ENCODE peak calls at places on chromosomes 5 and 9, in nine cellular contexts. One of them, this sample, is unnamed.

GRCh38 chr5:97644896-97645295 is 461.8 kb upstream of the RIOK2 start:
- DNase-seq in Kasumi-1: no peak
- DNase-seq in activated gamma-delta T cell: no peak
- DNase-seq in heart left ventricle: no peak
- DNase-seq in substantia nigra: no peak
- DNase-seq in omental fat pad: no peak
- DNase-seq in hypothalamus: no peak
- DNase-seq in PC-9: no peak
- DNase-seq in H9: no peak
- DNase-seq in this sample: no peak

GRCh38 chr5:72268753-72269410 is 51.2 kb downstream of the MRPS27 start:
- DNase-seq in Kasumi-1: peak
- DNase-seq in activated gamma-delta T cell: no peak
- DNase-seq in heart left ventricle: peak
- DNase-seq in substantia nigra: no peak
- DNase-seq in omental fat pad: no peak
- DNase-seq in hypothalamus: no peak
- DNase-seq in PC-9: peak
- DNase-seq in H9: peak
- DNase-seq in this sample: no peak

GRCh38 chr9:129549139-129549538 is 71.8 kb downstream of the C9orf50 start:
- DNase-seq in Kasumi-1: no peak
- DNase-seq in activated gamma-delta T cell: no peak
- DNase-seq in heart left ventricle: no peak
- DNase-seq in substantia nigra: no peak
- DNase-seq in omental fat pad: no peak
- DNase-seq in hypothalamus: no peak
- DNase-seq in PC-9: no peak
- DNase-seq in H9: no peak
- DNase-seq in this sample: no peak

GRCh38 chr9:34546834-34547827 is 24.3 kb upstream of the ENHO start:
- DNase-seq in Kasumi-1: peak
- DNase-seq in activated gamma-delta T cell: no peak
- DNase-seq in heart left ventricle: peak
- DNase-seq in substantia nigra: peak
- DNase-seq in omental fat pad: peak
- DNase-seq in hypothalamus: peak
- DNase-seq in PC-9: no peak
- DNase-seq in H9: peak
- DNase-seq in this sample: peak

GRCh38 chr9:133404440-133405002 is 13.3 kb downstream of the REXO4 start:
- DNase-seq in Kasumi-1: no peak
- DNase-seq in activated gamma-delta T cell: no peak
- DNase-seq in heart left ventricle: no peak
- DNase-seq in substantia nigra: no peak
- DNase-seq in omental fat pad: no peak
- DNase-seq in hypothalamus: no peak
- DNase-seq in PC-9: no peak
- DNase-seq in H9: no peak
- DNase-seq in this sample: no peak

GRCh38 chr5:74092761-74093160 is 466.8 kb downstream of the ARHGEF28 start:
- DNase-seq in Kasumi-1: no peak
- DNase-seq in activated gamma-delta T cell: no peak
- DNase-seq in heart left ventricle: no peak
- DNase-seq in substantia nigra: no peak
- DNase-seq in omental fat pad: no peak
- DNase-seq in hypothalamus: no peak
- DNase-seq in PC-9: no peak
- DNase-seq in H9: no peak
- DNase-seq in this sample: no peak

GRCh38 chr5:123000731-123001130 is 35.8 kb downstream of the PPIC start:
- DNase-seq in Kasumi-1: no peak
- DNase-seq in activated gamma-delta T cell: no peak
- DNase-seq in heart left ventricle: no peak
- DNase-seq in substantia nigra: no peak
- DNase-seq in omental fat pad: no peak
- DNase-seq in hypothalamus: no peak
- DNase-seq in PC-9: no peak
- DNase-seq in H9: no peak
- DNase-seq in this sample: no peak

GRCh38 chr9:10268500-10269485 is 344.0 kb downstream of the PTPRD start:
- DNase-seq in Kasumi-1: peak
- DNase-seq in activated gamma-delta T cell: no peak
- DNase-seq in heart left ventricle: peak
- DNase-seq in substantia nigra: peak
- DNase-seq in omental fat pad: no peak
- DNase-seq in hypothalamus: no peak
- DNase-seq in PC-9: no peak
- DNase-seq in H9: peak
- DNase-seq in this sample: no peak

GRCh38 chr5:132475939-132476852 is 14.4 kb downstream of the IRF1 start:
- DNase-seq in Kasumi-1: no peak
- DNase-seq in activated gamma-delta T cell: no peak
- DNase-seq in heart left ventricle: no peak
- DNase-seq in substantia nigra: no peak
- DNase-seq in omental fat pad: no peak
- DNase-seq in hypothalamus: no peak
- DNase-seq in PC-9: no peak
- DNase-seq in H9: no peak
- DNase-seq in this sample: no peak

GRCh38 chr5:139745121-139745799 is 50.3 kb upstream of the PSD2 start:
- DNase-seq in Kasumi-1: no peak
- DNase-seq in activated gamma-delta T cell: no peak
- DNase-seq in heart left ventricle: no peak
- DNase-seq in substantia nigra: no peak
- DNase-seq in omental fat pad: peak
- DNase-seq in hypothalamus: no peak
- DNase-seq in PC-9: peak
- DNase-seq in H9: peak
- DNase-seq in this sample: peak

GRCh38 chr9:87605676-87606075 is 108.0 kb downstream of the DAPK1 start:
- DNase-seq in Kasumi-1: peak
- DNase-seq in activated gamma-delta T cell: no peak
- DNase-seq in heart left ventricle: no peak
- DNase-seq in substantia nigra: no peak
- DNase-seq in omental fat pad: no peak
- DNase-seq in hypothalamus: no peak
- DNase-seq in PC-9: no peak
- DNase-seq in H9: no peak
- DNase-seq in this sample: no peak

GRCh38 chr9:3401556-3401955 is 124.2 kb downstream of the RFX3 start:
- DNase-seq in Kasumi-1: no peak
- DNase-seq in activated gamma-delta T cell: no peak
- DNase-seq in heart left ventricle: no peak
- DNase-seq in substantia nigra: no peak
- DNase-seq in omental fat pad: no peak
- DNase-seq in hypothalamus: no peak
- DNase-seq in PC-9: no peak
- DNase-seq in H9: no peak
- DNase-seq in this sample: no peak

GRCh38 chr5:85576666-85577065 is 1041.1 kb upstream of the COX7C start:
- DNase-seq in Kasumi-1: no peak
- DNase-seq in activated gamma-delta T cell: no peak
- DNase-seq in heart left ventricle: no peak
- DNase-seq in substantia nigra: no peak
- DNase-seq in omental fat pad: no peak
- DNase-seq in hypothalamus: no peak
- DNase-seq in PC-9: no peak
- DNase-seq in H9: no peak
- DNase-seq in this sample: no peak

GRCh38 chr9:132794730-132795380 is 83.2 kb downstream of the AK8 start:
- DNase-seq in Kasumi-1: no peak
- DNase-seq in activated gamma-delta T cell: no peak
- DNase-seq in heart left ventricle: no peak
- DNase-seq in substantia nigra: no peak
- DNase-seq in omental fat pad: no peak
- DNase-seq in hypothalamus: no peak
- DNase-seq in PC-9: no peak
- DNase-seq in H9: no peak
- DNase-seq in this sample: no peak

GRCh38 chr5:33261305-33261704 is 179.5 kb upstream of the TARS1 start:
- DNase-seq in Kasumi-1: no peak
- DNase-seq in activated gamma-delta T cell: no peak
- DNase-seq in heart left ventricle: no peak
- DNase-seq in substantia nigra: no peak
- DNase-seq in omental fat pad: no peak
- DNase-seq in hypothalamus: no peak
- DNase-seq in PC-9: no peak
- DNase-seq in H9: no peak
- DNase-seq in this sample: no peak

GRCh38 chr5:152542741-152543140 is 137.7 kb upstream of the NMUR2 start:
- DNase-seq in Kasumi-1: peak
- DNase-seq in activated gamma-delta T cell: no peak
- DNase-seq in heart left ventricle: no peak
- DNase-seq in substantia nigra: no peak
- DNase-seq in omental fat pad: no peak
- DNase-seq in hypothalamus: no peak
- DNase-seq in PC-9: no peak
- DNase-seq in H9: peak
- DNase-seq in this sample: no peak

GRCh38 chr5:67149933-67150523 is 46.6 kb downstream of the CD180 start:
- DNase-seq in Kasumi-1: peak
- DNase-seq in activated gamma-delta T cell: no peak
- DNase-seq in heart left ventricle: no peak
- DNase-seq in substantia nigra: no peak
- DNase-seq in omental fat pad: no peak
- DNase-seq in hypothalamus: no peak
- DNase-seq in PC-9: peak
- DNase-seq in H9: no peak
- DNase-seq in this sample: no peak

GRCh38 chr9:114798793-114799427 is 6.9 kb downstream of the TNFSF15 start:
- DNase-seq in Kasumi-1: no peak
- DNase-seq in activated gamma-delta T cell: no peak
- DNase-seq in heart left ventricle: no peak
- DNase-seq in substantia nigra: no peak
- DNase-seq in omental fat pad: no peak
- DNase-seq in hypothalamus: no peak
- DNase-seq in PC-9: no peak
- DNase-seq in H9: no peak
- DNase-seq in this sample: no peak

GRCh38 chr9:90956026-90956810 is 154.6 kb downstream of the SYK start:
- DNase-seq in Kasumi-1: no peak
- DNase-seq in activated gamma-delta T cell: no peak
- DNase-seq in heart left ventricle: no peak
- DNase-seq in substantia nigra: no peak
- DNase-seq in omental fat pad: no peak
- DNase-seq in hypothalamus: no peak
- DNase-seq in PC-9: no peak
- DNase-seq in H9: no peak
- DNase-seq in this sample: no peak

GRCh38 chr9:102273952-102274351 is 535.5 kb upstream of the GRIN3A start:
- DNase-seq in Kasumi-1: no peak
- DNase-seq in activated gamma-delta T cell: no peak
- DNase-seq in heart left ventricle: no peak
- DNase-seq in substantia nigra: no peak
- DNase-seq in omental fat pad: no peak
- DNase-seq in hypothalamus: no peak
- DNase-seq in PC-9: no peak
- DNase-seq in H9: no peak
- DNase-seq in this sample: no peak

GRCh38 chr5:100131161-100131560 is 404.0 kb upstream of the FAM174A start:
- DNase-seq in Kasumi-1: no peak
- DNase-seq in activated gamma-delta T cell: no peak
- DNase-seq in heart left ventricle: no peak
- DNase-seq in substantia nigra: no peak
- DNase-seq in omental fat pad: no peak
- DNase-seq in hypothalamus: no peak
- DNase-seq in PC-9: no peak
- DNase-seq in H9: no peak
- DNase-seq in this sample: no peak

GRCh38 chr9:101738566-101739183 is at the start of gene GRIN3A:
- DNase-seq in Kasumi-1: no peak
- DNase-seq in activated gamma-delta T cell: no peak
- DNase-seq in heart left ventricle: peak
- DNase-seq in substantia nigra: no peak
- DNase-seq in omental fat pad: no peak
- DNase-seq in hypothalamus: no peak
- DNase-seq in PC-9: no peak
- DNase-seq in H9: peak
- DNase-seq in this sample: peak

This sample was measured in aorta.